ENCODE peak calls at places on chromosomes 3 and 15, in nine cellular contexts. M is cardiac muscle cell, X is left lung, T is lower leg skin, W is A549, L is lung, R is GM20000, Z is cardiac fibroblast, I is endodermal cell. J is an unnamed sample.
A peak's percentile ranks its signal among the peaks of the same experiment; 100 is the strongest.

GRCh38 chr3:141105828-141106628 is 54.9 kb downstream of the SPSB4 start:
- DNase-seq in M (peak; percentile 90), X (peak; percentile 58), T (peak; percentile 81), W (peak; percentile 76), L (peak; percentile 82), R (peak; percentile 73), Z (peak; percentile 83), I (peak; percentile 89), J (peak; percentile 51)

GRCh38 chr3:167350245-167350862 is 29.7 kb downstream of the ZBBX start:
- DNase-seq in M (peak; percentile 29), X (no peak), T (no peak), W (peak; percentile 23), L (no peak), R (peak; percentile 3), Z (peak; percentile 27), I (no peak), J (no peak)

GRCh38 chr15:68470049-68470738 is 38.2 kb upstream of the ITGA11 start:
- DNase-seq in M (no peak), X (no peak), T (no peak), W (peak; percentile 35), L (no peak), R (no peak), Z (no peak), I (no peak), J (no peak)

GRCh38 chr3:186823391-186823790 is 17.1 kb upstream of the RFC4 start:
- DNase-seq in M (peak; percentile 22), X (no peak), T (no peak), W (no peak), L (no peak), R (no peak), Z (peak; percentile 32), I (peak; percentile 10), J (no peak)

GRCh38 chr15:89496155-89497098 is at the start of gene RHCG:
- DNase-seq in M (peak; percentile 60), X (no peak), T (no peak), W (peak; percentile 94), L (no peak), R (peak; percentile 59), Z (peak; percentile 50), I (peak; percentile 95), J (no peak)

GRCh38 chr15:46442196-46442595 is 807.4 kb downstream of the SQOR start:
- DNase-seq in M (no peak), X (no peak), T (peak; percentile 12), W (no peak), L (no peak), R (no peak), Z (no peak), I (no peak), J (no peak)

GRCh38 chr3:186268616-186269448 is 93.2 kb downstream of the DGKG start:
- DNase-seq in M (peak; percentile 38), X (no peak), T (no peak), W (peak; percentile 48), L (no peak), R (no peak), Z (peak; percentile 36), I (peak; percentile 85), J (no peak)

GRCh38 chr15:31457161-31457560 is 130.5 kb downstream of the KLF13 start:
- DNase-seq in M (no peak), X (no peak), T (peak; percentile 66), W (peak; percentile 38), L (no peak), R (no peak), Z (no peak), I (peak; percentile 17), J (no peak)

GRCh38 chr15:26179906-26180305 is 316.8 kb upstream of the ATP10A start:
- DNase-seq in M (no peak), X (no peak), T (no peak), W (peak; percentile 13), L (no peak), R (no peak), Z (no peak), I (peak; percentile 88), J (no peak)

GRCh38 chr3:20141841-20142240 is 44.2 kb downstream of the SGO1 start:
- DNase-seq in M (peak; percentile 68), X (no peak), T (no peak), W (no peak), L (no peak), R (no peak), Z (peak; percentile 65), I (peak; percentile 60), J (no peak)

GRCh38 chr3:46671541-46672348 is 21.7 kb downstream of the ALS2CL start:
- DNase-seq in M (no peak), X (peak; percentile 24), T (no peak), W (no peak), L (no peak), R (no peak), Z (no peak), I (peak; percentile 34), J (peak; percentile 1)

GRCh38 chr3:38843898-38844297 is 27.9 kb upstream of the SCN10A start:
- DNase-seq in M (peak; percentile 82), X (no peak), T (no peak), W (peak; percentile 46), L (no peak), R (no peak), Z (peak; percentile 83), I (no peak), J (no peak)

GRCh38 chr3:14885307-14885706 is 62.1 kb upstream of the NR2C2 start:
- DNase-seq in M (no peak), X (no peak), T (no peak), W (no peak), L (no peak), R (no peak), Z (no peak), I (no peak), J (no peak)

GRCh38 chr15:70299931-70300858 is 202.5 kb upstream of the TLE3 start:
- DNase-seq in M (no peak), X (no peak), T (no peak), W (no peak), L (no peak), R (peak; percentile 81), Z (no peak), I (peak; percentile 70), J (no peak)

GRCh38 chr3:130783629-130784028 is 37.0 kb upstream of the PIK3R4 start:
- DNase-seq in M (peak; percentile 80), X (no peak), T (no peak), W (no peak), L (no peak), R (no peak), Z (peak; percentile 56), I (no peak), J (no peak)

GRCh38 chr3:30199096-30199734 is 407.2 kb upstream of the TGFBR2 start:
- DNase-seq in M (peak; percentile 80), X (peak; percentile 59), T (peak; percentile 62), W (peak; percentile 58), L (peak; percentile 67), R (peak; percentile 30), Z (peak; percentile 76), I (peak; percentile 79), J (no peak)

GRCh38 chr15:84750583-84751092 is 2.2 kb downstream of the ZNF592 start:
- DNase-seq in M (no peak), X (no peak), T (no peak), W (no peak), L (no peak), R (peak; percentile 63), Z (no peak), I (peak; percentile 61), J (no peak)

GRCh38 chr15:84747423-84748273 is 744 bp upstream of the ZNF592 start:
- DNase-seq in M (peak; percentile 75), X (peak; percentile 82), T (peak; percentile 53), W (peak; percentile 83), L (peak; percentile 80), R (no peak), Z (peak; percentile 73), I (peak; percentile 93), J (no peak)

GRCh38 chr15:84752195-84752594 is 3.8 kb downstream of the ZNF592 start:
- DNase-seq in M (no peak), X (no peak), T (no peak), W (no peak), L (no peak), R (no peak), Z (no peak), I (no peak), J (no peak)

GRCh38 chr15:84749111-84749991 is 959 bp downstream of the ZNF592 start:
- DNase-seq in M (peak; percentile 36), X (peak; percentile 45), T (peak; percentile 34), W (peak; percentile 34), L (peak; percentile 39), R (peak; percentile 28), Z (peak; percentile 41), I (peak; percentile 76), J (no peak)

DNA sequence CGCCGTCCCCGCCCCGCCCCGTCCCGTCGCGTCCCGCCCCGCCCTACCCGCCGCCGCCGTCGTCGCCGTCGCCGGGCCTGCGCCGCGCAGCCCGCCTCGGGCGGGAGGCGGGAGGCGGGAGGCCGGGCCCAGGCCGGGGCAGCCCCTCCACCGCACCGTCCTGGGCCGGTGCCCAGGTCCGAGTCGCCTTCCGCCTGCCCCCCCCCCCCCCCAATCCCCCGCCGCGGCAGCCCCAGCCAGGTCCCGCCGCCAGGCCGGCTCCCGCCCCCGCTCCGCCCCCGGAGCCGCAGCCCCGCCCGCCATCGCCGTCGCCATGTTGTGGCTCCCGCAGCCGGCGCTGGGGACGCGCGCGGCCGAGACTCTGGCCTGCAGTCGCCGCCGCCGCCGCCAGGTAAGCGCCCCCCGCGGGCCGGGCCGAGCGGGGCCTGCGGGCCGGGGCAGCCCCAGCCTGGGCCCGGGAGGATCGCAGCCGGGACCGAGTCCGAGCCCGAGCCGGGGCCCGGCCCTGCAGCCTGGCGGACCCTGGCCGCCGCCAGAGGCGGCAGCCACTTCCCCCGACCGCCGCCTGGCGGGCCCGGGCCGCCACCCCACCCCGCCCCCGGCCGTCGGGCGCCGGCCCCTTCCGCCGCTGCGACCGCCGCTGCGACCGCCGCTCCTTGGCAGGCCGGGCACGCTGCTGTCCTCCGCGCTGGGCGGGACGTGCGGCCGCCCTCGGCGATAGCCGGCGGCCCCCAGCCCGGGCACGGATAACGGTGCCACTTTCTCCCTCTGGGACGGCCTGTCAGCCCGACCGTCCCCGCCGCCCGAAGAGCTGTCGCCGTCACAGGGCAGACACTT is at the start of gene ZNF592:
- DNase-seq in M (peak; percentile 90), X (peak; percentile 87), T (peak; percentile 53), W (peak; percentile 81), L (peak; percentile 86), R (peak; percentile 92), Z (peak; percentile 88), I (peak; percentile 91), J (no peak)
- TF ChIP-seq CTCF in M (no peak), X (no peak), T (no peak), W (peak; percentile 63), L (no peak), R (no peak), Z (no peak), I (peak; percentile 21), J (no peak)

GRCh38 chr15:101251830-101252820 is at the start of gene CHSY1:
- DNase-seq in M (peak; percentile 97), X (peak; percentile 93), T (peak; percentile 87), W (peak; percentile 92), L (peak; percentile 94), R (peak; percentile 94), Z (peak; percentile 97), I (peak; percentile 85), J (peak; percentile 67)
- TF ChIP-seq CTCF in M (peak; percentile 13), X (no peak), T (no peak), W (peak; percentile 44), L (peak; percentile 10), R (no peak), Z (no peak), I (peak; percentile 17), J (peak; percentile 23)

GRCh38 chr3:125684199-125684598 is 88.9 kb upstream of the OSBPL11 start:
- DNase-seq in M (peak; percentile 54), X (no peak), T (no peak), W (peak; percentile 3), L (peak; percentile 37), R (no peak), Z (peak; percentile 56), I (peak; percentile 90), J (no peak)
- TF ChIP-seq CTCF in M (peak; percentile 43), X (peak; percentile 31), T (no peak), W (no peak), L (no peak), R (peak; percentile 7), Z (peak; percentile 40), I (peak; percentile 85), J (peak; percentile 16)

GRCh38 chr3:57278237-57278636 is 14.2 kb downstream of the ASB14 start:
- DNase-seq in M (no peak), X (no peak), T (no peak), W (no peak), L (no peak), R (no peak), Z (no peak), I (no peak), J (no peak)
- TF ChIP-seq CTCF in M (no peak), X (no peak), T (no peak), W (no peak), L (no peak), R (no peak), Z (no peak), I (no peak), J (no peak)